ENCODE peak calls at places on chromosomes 7 and 10, in seven cellular contexts. O, S, L, P, I, R and C are unnamed samples.

GRCh38 chr10:44389556-44389955 is 4.7 kb upstream of the CXCL12 start:
- DNase-seq in O (no peak), S (no peak), L (no peak), P (no peak), I (no peak), R (no peak), C (no peak)

GRCh38 chr10:126133906-126134703 is 237.7 kb downstream of the FANK1 start:
- DNase-seq in O (no peak), S (no peak), L (no peak), P (no peak), I (no peak), R (peak; percentile 35), C (peak; percentile 93)

GRCh38 chr10:133134411-133135115 is 25.5 kb upstream of the KNDC1 start:
- DNase-seq in O (no peak), S (no peak), L (no peak), P (no peak), I (no peak), R (no peak), C (no peak)

GRCh38 chr10:86599729-86600128 is 54.6 kb upstream of the OPN4 start:
- DNase-seq in O (no peak), S (no peak), L (no peak), P (no peak), I (no peak), R (no peak), C (no peak)

GRCh38 chr7:151552352-151553028 is 32.8 kb upstream of the RHEB start:
- DNase-seq in O (no peak), S (peak; percentile 71), L (peak; percentile 91), P (no peak), I (no peak), R (no peak), C (no peak)

GRCh38 chr10:130711072-130711471 is 574.9 kb downstream of the GLRX3 start:
- DNase-seq in O (no peak), S (no peak), L (no peak), P (no peak), I (no peak), R (no peak), C (no peak)

GRCh38 chr7:8724080-8724718 is 290.8 kb downstream of the NXPH1 start:
- DNase-seq in O (no peak), S (no peak), L (peak; percentile 56), P (peak; percentile 11), I (peak; percentile 22), R (peak; percentile 80), C (no peak)

GRCh38 chr7:2313450-2314208 is 612 bp downstream of the SNX8 start:
- DNase-seq in O (no peak), S (peak; percentile 25), L (peak; percentile 16), P (no peak), I (no peak), R (no peak), C (no peak)

GRCh38 chr10:79266543-79267312 is 80.5 kb upstream of the PPIF start:
- DNase-seq in O (peak; percentile 83), S (no peak), L (peak; percentile 81), P (peak; percentile 50), I (peak; percentile 80), R (peak; percentile 40), C (peak; percentile 93)

GRCh38 chr10:110414563-110415309 is 83.0 kb upstream of the DUSP5 start:
- DNase-seq in O (no peak), S (peak; percentile 62), L (peak; percentile 41), P (no peak), I (peak; percentile 60), R (no peak), C (no peak)

GRCh38 chr10:95467162-95467599 is 94.0 kb downstream of the SORBS1 start:
- DNase-seq in O (no peak), S (peak; percentile 81), L (peak; percentile 76), P (peak; percentile 37), I (no peak), R (no peak), C (no peak)

GRCh38 chr10:75100764-75101291 is 10.6 kb upstream of the SAMD8 start:
- DNase-seq in O (no peak), S (no peak), L (no peak), P (no peak), I (no peak), R (no peak), C (no peak)

GRCh38 chr10:75101416-75102251 is 9.8 kb upstream of the SAMD8 start:
- DNase-seq in O (peak; percentile 67), S (no peak), L (no peak), P (no peak), I (no peak), R (no peak), C (no peak)

GRCh38 chr10:75104842-75105241 is 6.6 kb upstream of the SAMD8 start:
- DNase-seq in O (no peak), S (no peak), L (no peak), P (no peak), I (no peak), R (no peak), C (no peak)

GRCh38 chr10:75103881-75104686 is 7.4 kb upstream of the SAMD8 start:
- DNase-seq in O (no peak), S (no peak), L (no peak), P (no peak), I (no peak), R (no peak), C (no peak)

DNA sequence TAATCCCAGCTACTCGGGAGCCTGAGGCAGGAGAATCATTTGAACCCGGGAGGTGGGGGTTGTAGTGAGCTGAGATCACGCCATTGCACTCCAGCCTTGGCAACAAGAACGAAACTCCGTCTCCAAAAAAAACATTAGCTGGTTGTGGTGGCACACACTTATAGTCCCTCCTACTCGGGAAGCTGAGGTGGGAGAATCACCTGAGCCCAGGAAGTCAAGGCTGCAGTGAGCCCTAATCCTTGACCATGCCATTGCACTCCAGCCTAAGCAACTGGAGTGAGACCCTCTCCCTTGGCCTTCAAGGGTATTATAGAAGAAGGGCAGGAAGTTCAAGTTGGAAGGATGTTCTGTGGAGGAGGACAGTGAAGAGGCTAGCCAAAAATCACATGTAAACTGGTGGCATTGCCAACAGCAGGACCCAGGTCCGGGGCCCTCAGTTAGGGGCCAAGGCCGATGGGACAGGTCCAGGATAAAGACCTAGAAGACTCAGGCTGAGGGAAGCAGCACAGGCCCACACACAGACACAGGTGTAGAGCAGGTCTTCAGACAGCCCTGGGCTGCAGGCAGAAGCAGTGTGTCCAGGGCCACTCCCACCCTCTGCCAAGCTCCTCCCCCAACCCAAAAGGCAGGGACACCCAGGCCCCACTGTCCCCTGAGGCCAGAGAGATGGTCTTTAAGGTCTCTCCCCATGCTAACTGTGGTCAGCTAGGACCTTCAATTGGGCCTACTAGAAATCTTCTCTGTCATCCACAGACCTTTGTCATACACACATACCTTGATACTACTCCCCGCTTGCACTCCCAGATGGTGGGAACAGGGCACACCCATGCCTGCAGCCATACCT is 8.4 kb upstream of the SAMD8 start:
- DNase-seq in O (no peak), S (no peak), L (no peak), P (no peak), I (no peak), R (no peak), C (no peak)
- TF ChIP-seq POLR2A in O (no peak), S (no peak), L (no peak), P (no peak), I (no peak), R (no peak), C (no peak)

GRCh38 chr7:54932818-54933543 is 85.8 kb upstream of the EGFR start:
- DNase-seq in O (peak; percentile 75), S (peak; percentile 42), L (peak; percentile 82), P (peak; percentile 9), I (no peak), R (peak; percentile 84), C (peak; percentile 66)
- TF ChIP-seq POLR2A in O (no peak), S (no peak), L (peak; percentile 66), P (no peak), I (no peak), R (no peak), C (no peak)

GRCh38 chr7:6482307-6482706 is 34.6 kb upstream of the DAGLB start:
- DNase-seq in O (no peak), S (no peak), L (no peak), P (no peak), I (no peak), R (no peak), C (no peak)
- TF ChIP-seq POLR2A in O (no peak), S (no peak), L (no peak), P (no peak), I (no peak), R (no peak), C (no peak)

GRCh38 chr10:30553625-30554442 is 75.7 kb downstream of the LYZL2 start:
- DNase-seq in O (peak; percentile 84), S (no peak), L (peak; percentile 68), P (peak; percentile 76), I (no peak), R (peak; percentile 93), C (peak; percentile 11)
- TF ChIP-seq POLR2A in O (peak; percentile 35), S (no peak), L (no peak), P (no peak), I (no peak), R (no peak), C (no peak)

GRCh38 chr10:77859200-77859864 is 67.2 kb downstream of the DLG5 start:
- DNase-seq in O (no peak), S (no peak), L (no peak), P (no peak), I (no peak), R (no peak), C (peak; percentile 43)
- TF ChIP-seq POLR2A in O (no peak), S (no peak), L (no peak), P (no peak), I (no peak), R (no peak), C (no peak)

GRCh38 chr7:87316846-87317545 is 28.5 kb upstream of the CROT start:
- DNase-seq in O (no peak), S (peak; percentile 23), L (no peak), P (no peak), I (no peak), R (no peak), C (peak; percentile 99)

GRCh38 chr7:87317691-87318245 is 27.7 kb upstream of the CROT start:
- DNase-seq in O (no peak), S (no peak), L (no peak), P (no peak), I (no peak), R (no peak), C (no peak)

GRCh38 chr7:87312215-87312865 is 33.1 kb upstream of the CROT start:
- DNase-seq in O (no peak), S (peak; percentile 29), L (peak; percentile 61), P (peak; percentile 38), I (peak; percentile 25), R (peak; percentile 62), C (peak; percentile 71)

GRCh38 chr7:87318741-87319140 is 26.7 kb upstream of the CROT start:
- DNase-seq in O (no peak), S (no peak), L (no peak), P (no peak), I (no peak), R (no peak), C (no peak)

DNA sequence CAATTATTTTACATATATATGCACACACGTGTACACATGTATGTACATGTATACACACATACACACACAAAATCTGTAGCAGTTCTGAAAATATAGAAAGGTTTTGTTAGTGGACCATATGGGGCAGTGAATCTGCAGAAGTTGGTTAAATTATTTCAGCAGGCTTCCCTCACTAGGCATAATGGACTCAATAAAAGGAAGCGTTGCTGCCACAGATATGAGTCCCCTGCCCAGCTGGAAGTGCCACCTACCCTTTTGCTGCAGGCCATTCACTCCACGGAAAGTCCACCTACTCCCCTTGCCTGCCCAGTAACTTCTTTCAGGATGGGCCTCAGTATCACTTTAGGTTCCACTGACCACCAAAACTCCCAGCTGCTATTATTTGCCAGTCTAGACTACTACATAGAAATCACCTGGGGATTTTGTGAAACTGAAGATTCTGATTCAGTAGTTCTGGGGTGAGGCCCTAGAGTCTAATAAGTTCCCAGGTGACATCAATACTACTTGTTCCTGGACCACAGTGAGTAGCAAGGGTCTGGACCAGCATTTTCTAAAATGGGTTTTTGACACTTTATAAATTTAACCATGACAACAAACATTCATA is 29.3 kb upstream of the CROT start:
- DNase-seq in O (no peak), S (no peak), L (no peak), P (no peak), I (no peak), R (no peak), C (no peak)
- TF ChIP-seq POLR2A in O (no peak), S (no peak), L (no peak), P (no peak), I (no peak), R (no peak), C (no peak)